ENCODE peak calls at places on chromosome 10, in seven cellular contexts. H is mammary epithelial cell, P is SK-N-SH, K is thyroid gland, X is psoas muscle, A is neural progenitor cell, J is cardiac muscle cell. Q is an unnamed sample.

GRCh38 chr10:75261813-75262725 is 26.3 kb upstream of the COMTD1 start:
- DNase-seq in H (no peak), P (peak; percentile 66), K (no peak), X (no peak), A (no peak), J (no peak), Q (no peak)

GRCh38 chr10:110354322-110354766 is 49.6 kb upstream of the SMNDC1 start:
- DNase-seq in H (peak; percentile 87), P (peak; percentile 74), K (peak; percentile 82), X (peak; percentile 68), A (peak; percentile 87), J (peak; percentile 82), Q (peak; percentile 62)

GRCh38 chr10:117441366-117441765 is 66.1 kb upstream of the PDZD8 start:
- DNase-seq in H (no peak), P (no peak), K (no peak), X (no peak), A (no peak), J (no peak), Q (no peak)

GRCh38 chr10:18109471-18109870 is 30.8 kb upstream of the CACNB2 start:
- DNase-seq in H (no peak), P (no peak), K (no peak), X (no peak), A (no peak), J (no peak), Q (no peak)

GRCh38 chr10:11673346-11674330 is 62.2 kb upstream of the USP6NL start:
- DNase-seq in H (no peak), P (no peak), K (no peak), X (no peak), A (no peak), J (peak; percentile 27), Q (no peak)

GRCh38 chr10:27743736-27744477 is 1.7 kb downstream of the MKX start:
- DNase-seq in H (peak; percentile 20), P (peak; percentile 24), K (peak; percentile 23), X (no peak), A (peak; percentile 12), J (peak; percentile 24), Q (no peak)

GRCh38 chr10:102741848-102742247 is 1.9 kb upstream of the WBP1L start:
- DNase-seq in H (no peak), P (no peak), K (no peak), X (no peak), A (no peak), J (no peak), Q (no peak)

GRCh38 chr10:79947083-79947415 is 1.9 kb downstream of the SFTPD start:
- DNase-seq in H (no peak), P (no peak), K (no peak), X (no peak), A (no peak), J (no peak), Q (no peak)

GRCh38 chr10:17075510-17075909 is 54.1 kb downstream of the CUBN start:
- DNase-seq in H (peak; percentile 90), P (no peak), K (no peak), X (no peak), A (no peak), J (peak; percentile 95), Q (peak; percentile 88)

GRCh38 chr10:129707406-129708388 is 240.7 kb downstream of the MGMT start:
- DNase-seq in H (no peak), P (peak; percentile 58), K (peak; percentile 33), X (no peak), A (no peak), J (peak; percentile 73), Q (no peak)

GRCh38 chr10:20954519-20954918 is 57.4 kb upstream of the NEBL start:
- DNase-seq in H (no peak), P (no peak), K (no peak), X (no peak), A (peak; percentile 89), J (no peak), Q (no peak)

GRCh38 chr10:11705687-11706086 is 36.5 kb upstream of the ECHDC3 start:
- DNase-seq in H (no peak), P (no peak), K (no peak), X (no peak), A (no peak), J (peak; percentile 35), Q (no peak)

GRCh38 chr10:58735087-58735486 is 222.4 kb downstream of the BICC1 start:
- DNase-seq in H (no peak), P (no peak), K (no peak), X (no peak), A (no peak), J (no peak), Q (no peak)

GRCh38 chr10:128163701-128164100 is 37.5 kb upstream of the MKI67 start:
- DNase-seq in H (no peak), P (no peak), K (no peak), X (no peak), A (no peak), J (no peak), Q (no peak)

GRCh38 chr10:43236176-43236850 is 30.6 kb downstream of the RASGEF1A start:
- DNase-seq in H (no peak), P (no peak), K (no peak), X (no peak), A (no peak), J (no peak), Q (no peak)

GRCh38 chr10:110686941-110687340 is 42.8 kb downstream of the RBM20 start:
- DNase-seq in H (no peak), P (no peak), K (no peak), X (no peak), A (no peak), J (no peak), Q (no peak)

GRCh38 chr10:94131885-94132284 is 138.2 kb downstream of the PLCE1 start:
- DNase-seq in H (no peak), P (no peak), K (no peak), X (no peak), A (no peak), J (peak; percentile 69), Q (peak; percentile 36)

GRCh38 chr10:101134299-101135127 is 3.4 kb downstream of the TLX1 start:
- DNase-seq in H (no peak), P (peak; percentile 34), K (no peak), X (no peak), A (no peak), J (no peak), Q (no peak)

GRCh38 chr10:101136708-101137121 is 5.6 kb downstream of the TLX1 start:
- DNase-seq in H (no peak), P (no peak), K (no peak), X (no peak), A (no peak), J (no peak), Q (no peak)

GRCh38 chr10:101137271-101137670 is 6.2 kb downstream of the TLX1 start:
- DNase-seq in H (no peak), P (no peak), K (no peak), X (no peak), A (no peak), J (no peak), Q (no peak)

GRCh38 chr10:101135151-101136006 is 4.3 kb downstream of the TLX1 start:
- DNase-seq in H (no peak), P (peak; percentile 26), K (no peak), X (no peak), A (no peak), J (no peak), Q (no peak)

GRCh38 chr10:101136007-101136707 is 5.1 kb downstream of the TLX1 start:
- DNase-seq in H (no peak), P (peak; percentile 23), K (no peak), X (no peak), A (no peak), J (no peak), Q (no peak)
- H3K4me1 ChIP-seq in H (peaks cover 8% of the 10 kb centered on the region), P (peaks cover 2% of the 10 kb centered on the region), K (peaks cover 8% of the 10 kb centered on the region), X (peaks cover 19% of the 10 kb centered on the region), A (peaks cover 4% of the 10 kb centered on the region), J (peaks cover 7% of the 10 kb centered on the region), Q (no peaks in the 10 kb centered on the region)

GRCh38 chr10:34305189-34305588 is 509.9 kb downstream of the PARD3 start:
- DNase-seq in H (peak; percentile 57), P (no peak), K (peak; percentile 21), X (no peak), A (peak; percentile 71), J (no peak), Q (peak; percentile 79)
- TF ChIP-seq CTCF in H (peak; percentile 26), P (peak; percentile 11), K (no peak), X (no peak), A (peak; percentile 65), J (no peak), Q (peak; percentile 43)

DNA sequence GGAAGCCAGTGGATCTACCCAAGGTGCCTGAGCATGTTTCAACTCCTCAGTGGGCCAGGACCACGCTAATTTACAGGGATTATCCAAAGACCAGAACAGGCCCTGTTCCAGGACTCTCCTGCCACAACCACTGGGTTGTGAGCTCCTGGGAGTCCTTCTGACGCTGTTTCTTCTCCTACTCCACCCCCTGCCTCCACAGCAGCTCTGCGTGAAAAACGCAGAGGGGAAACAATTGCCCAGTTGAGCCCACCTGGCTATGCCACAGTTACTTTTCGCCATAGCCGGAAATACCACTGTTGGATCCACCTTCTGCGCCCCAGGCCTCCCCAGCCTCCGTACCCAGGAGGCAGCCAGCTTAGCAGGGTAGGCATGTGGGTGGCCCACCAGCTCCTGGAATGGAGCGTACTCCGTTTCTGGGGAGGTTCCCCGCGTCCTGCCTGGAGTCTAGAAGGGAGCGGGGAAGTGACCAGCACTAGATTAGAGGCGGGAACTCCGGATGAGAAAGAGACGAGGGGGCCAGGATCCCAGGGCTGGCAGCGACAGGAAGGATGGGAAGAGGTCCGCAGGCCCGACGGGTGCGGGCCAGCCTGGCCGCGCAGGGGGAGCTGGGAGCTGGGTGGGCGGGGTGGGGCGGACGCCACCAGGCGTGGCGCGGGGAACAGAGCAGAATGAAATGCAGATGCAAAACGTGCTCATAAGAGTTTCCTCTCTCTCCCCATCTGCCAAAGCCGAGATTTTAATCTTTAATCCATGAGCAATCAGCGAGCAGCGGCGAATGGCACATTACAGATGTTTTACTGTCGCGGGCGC is 32.1 kb upstream of the PAX2 start:
- DNase-seq in H (no peak), P (peak; percentile 94), K (no peak), X (no peak), A (peak; percentile 24), J (peak; percentile 13), Q (no peak)
- H3K27ac ChIP-seq in H (no peak overlapping the region), P (no peak overlapping the region), K (no peak overlapping the region), X (no peak overlapping the region), A (no peak overlapping the region), J (no peak overlapping the region), Q (no peak overlapping the region)

GRCh38 chr10:14904316-14904732 is 25.7 kb downstream of the SUV39H2 start:
- DNase-seq in H (no peak), P (peak; percentile 43), K (peak; percentile 17), X (no peak), A (peak; percentile 43), J (peak; percentile 59), Q (no peak)

GRCh38 chr10:14904864-14905263 is 26.2 kb downstream of the SUV39H2 start:
- DNase-seq in H (no peak), P (no peak), K (no peak), X (no peak), A (no peak), J (no peak), Q (no peak)

GRCh38 chr10:14909101-14909500 is 30.4 kb downstream of the SUV39H2 start:
- DNase-seq in H (no peak), P (no peak), K (no peak), X (no peak), A (no peak), J (no peak), Q (no peak)

GRCh38 chr10:14906765-14907164 is 28.1 kb downstream of the SUV39H2 start:
- DNase-seq in H (no peak), P (no peak), K (no peak), X (no peak), A (no peak), J (no peak), Q (no peak)

DNA sequence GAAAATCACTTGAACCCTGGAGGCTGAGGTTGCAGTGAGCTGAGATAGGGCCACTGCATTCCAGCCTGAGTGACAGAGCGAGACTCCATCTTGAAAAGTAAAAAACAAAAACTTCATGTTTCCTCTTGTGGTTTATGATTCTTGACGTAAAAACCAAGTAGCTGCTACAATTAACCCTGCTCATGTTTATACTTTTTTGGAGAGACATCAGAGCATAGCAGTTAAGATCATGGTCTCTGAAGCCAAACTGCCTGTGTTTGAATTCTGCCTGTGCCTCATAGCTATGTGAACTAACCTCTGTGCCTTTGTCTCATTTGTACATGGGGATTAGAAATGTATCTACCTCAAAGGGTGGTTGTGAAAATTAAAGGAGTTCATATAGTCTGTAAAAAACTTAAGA is 27.2 kb downstream of the SUV39H2 start:
- DNase-seq in H (no peak), P (no peak), K (no peak), X (no peak), A (no peak), J (no peak), Q (no peak)
- H3K4me1 ChIP-seq in H (no peaks in the 10 kb centered on the region), P (no peaks in the 10 kb centered on the region), K (no peaks in the 10 kb centered on the region), X (no peaks in the 10 kb centered on the region), A (no peaks in the 10 kb centered on the region), J (no peaks in the 10 kb centered on the region), Q (no peaks in the 10 kb centered on the region)

Q was measured in PC-9.